ENCODE peak calls at places on chromosomes 2 and 18, in five cellular contexts. R is OCI-LY7; J is CD4-positive, alpha-beta memory T cell; E is psoas muscle; Q is small intestine. G is an unnamed sample.

GRCh38 chr2:112666764-112667122 is 21.0 kb downstream of the SLC20A1 start:
- DNase-seq in R (no peak), Q (no peak), E (no peak), J (no peak), G (no peak)

GRCh38 chr18:48375150-48375790 is 33.9 kb downstream of the ZBTB7C start:
- DNase-seq in J (no peak), R (no peak), Q (no peak), E (no peak), G (no peak)

GRCh38 chr2:234770081-234770506 is 181.7 kb upstream of the SH3BP4 start:
- DNase-seq in E (no peak), Q (no peak), R (no peak), J (no peak), G (peak; percentile 33)

GRCh38 chr2:150030440-150030839 is 442.9 kb upstream of the MMADHC start:
- DNase-seq in E (no peak), R (no peak), Q (no peak), J (no peak), G (no peak)

GRCh38 chr2:86396304-86396785 is 44.8 kb upstream of the KDM3A start:
- DNase-seq in J (no peak), E (peak; percentile 25), Q (peak; percentile 75), R (peak; percentile 11), G (no peak)

GRCh38 chr2:159003555-159003954 is 35.1 kb downstream of the TANC1 start:
- DNase-seq in J (no peak), R (no peak), Q (no peak), E (no peak), G (no peak)

GRCh38 chr2:179822540-179822939 is 38.9 kb downstream of the ZNF385B start:
- DNase-seq in J (no peak), E (no peak), Q (no peak), R (no peak), G (no peak)

GRCh38 chr18:68979737-68980136 is 181.9 kb downstream of the CCDC102B start:
- DNase-seq in Q (no peak), R (no peak), E (no peak), J (no peak), G (no peak)

GRCh38 chr2:168194784-168195522 is 52.4 kb downstream of the STK39 start:
- DNase-seq in E (no peak), J (no peak), R (peak; percentile 27), Q (no peak), G (no peak)

GRCh38 chr2:42054657-42055430 is 7.0 kb downstream of the PKDCC start:
- DNase-seq in E (peak; percentile 26), J (no peak), R (no peak), Q (peak; percentile 72), G (no peak)

GRCh38 chr2:159251296-159252173 is 35.0 kb downstream of the WDSUB1 start:
- DNase-seq in Q (no peak), R (no peak), J (no peak), E (no peak), G (no peak)

GRCh38 chr18:46252754-46253153 is 148.6 kb downstream of the HAUS1 start:
- DNase-seq in J (no peak), R (no peak), Q (no peak), E (no peak), G (no peak)

GRCh38 chr2:64225491-64225890 is 81.3 kb upstream of the PELI1 start:
- DNase-seq in R (no peak), Q (no peak), E (no peak), J (no peak), G (no peak)

GRCh38 chr2:42184346-42184745 is 15.2 kb downstream of the EML4 start:
- DNase-seq in J (no peak), R (no peak), Q (no peak), E (no peak), G (no peak)

GRCh38 chr2:138275881-138276280 is 225.7 kb upstream of the SPOPL start:
- DNase-seq in R (no peak), J (no peak), E (no peak), Q (peak; percentile 47), G (no peak)

GRCh38 chr2:28678944-28679343 is 72.7 kb upstream of the PPP1CB start:
- DNase-seq in E (no peak), R (no peak), Q (no peak), J (no peak), G (no peak)

GRCh38 chr2:72983500-72984039 is 66.3 kb downstream of the EMX1 start:
- DNase-seq in R (no peak), Q (peak; percentile 44), E (no peak), J (no peak), G (no peak)

GRCh38 chr2:84840306-84840705 is 40.6 kb downstream of the TRABD2A start:
- DNase-seq in R (no peak), E (no peak), Q (no peak), J (no peak), G (no peak)

GRCh38 chr18:67217551-67218166 is 298.9 kb downstream of the DSEL start:
- DNase-seq in Q (peak; percentile 48), J (peak; percentile 56), E (no peak), R (peak; percentile 43), G (no peak)

GRCh38 chr18:79532690-79533058 is 136.9 kb downstream of the NFATC1 start:
- DNase-seq in E (no peak), R (no peak), Q (no peak), J (no peak), G (peak; percentile 15)

GRCh38 chr18:5628512-5629255 is 84.9 kb upstream of the EPB41L3 start:
- DNase-seq in E (peak; percentile 65), R (no peak), Q (peak; percentile 93), J (no peak), G (peak; percentile 41)

GRCh38 chr2:43405829-43406228 is 179.4 kb upstream of the ZFP36L2 start:
- DNase-seq in R (no peak), J (no peak), E (no peak), Q (no peak), G (no peak)

GRCh38 chr18:34787931-34788532 is 77.9 kb downstream of the DTNA start:
- DNase-seq in Q (peak; percentile 73), J (no peak), E (no peak), R (peak; percentile 47), G (no peak)

GRCh38 chr2:236971131-236971850 is 114.4 kb upstream of the COPS8 start:
- DNase-seq in Q (no peak), E (no peak), R (no peak), J (no peak), G (no peak)

GRCh38 chr2:9939587-9940485 is 11.7 kb upstream of the GRHL1 start:
- DNase-seq in Q (no peak), J (no peak), R (no peak), E (no peak), G (no peak)

GRCh38 chr2:60925994-60926750 is 44.8 kb downstream of the REL start:
- DNase-seq in R (no peak), Q (no peak), E (no peak), J (no peak), G (no peak)

GRCh38 chr2:23695214-23696162 is 231.4 kb downstream of the ATAD2B start:
- DNase-seq in E (no peak), J (no peak), Q (no peak), R (no peak), G (no peak)

GRCh38 chr18:3998698-3999333 is 456.3 kb downstream of the DLGAP1 start:
- DNase-seq in R (peak; percentile 73), J (no peak), Q (peak; percentile 33), E (no peak), G (no peak)

GRCh38 chr2:219486424-219486959 is 12.2 kb upstream of the GMPPA start:
- DNase-seq in J (no peak), E (no peak), Q (no peak), R (no peak), G (no peak)

GRCh38 chr2:24845691-24846090 is 52.5 kb downstream of the CENPO start:
- DNase-seq in J (no peak), E (no peak), R (no peak), Q (no peak), G (no peak)

GRCh38 chr2:74119912-74120825 is 27.5 kb downstream of the BOLA3 start:
- DNase-seq in R (no peak), Q (peak; percentile 84), E (peak; percentile 82), J (peak; percentile 80), G (peak; percentile 82)
- H3K27ac ChIP-seq in R (no peak overlapping the region), Q (peak overlapping the region; percentile 99), E (peak overlapping the region; percentile 58), J (peak overlapping the region; percentile 70), G (peak overlapping the region; percentile 83)

DNA sequence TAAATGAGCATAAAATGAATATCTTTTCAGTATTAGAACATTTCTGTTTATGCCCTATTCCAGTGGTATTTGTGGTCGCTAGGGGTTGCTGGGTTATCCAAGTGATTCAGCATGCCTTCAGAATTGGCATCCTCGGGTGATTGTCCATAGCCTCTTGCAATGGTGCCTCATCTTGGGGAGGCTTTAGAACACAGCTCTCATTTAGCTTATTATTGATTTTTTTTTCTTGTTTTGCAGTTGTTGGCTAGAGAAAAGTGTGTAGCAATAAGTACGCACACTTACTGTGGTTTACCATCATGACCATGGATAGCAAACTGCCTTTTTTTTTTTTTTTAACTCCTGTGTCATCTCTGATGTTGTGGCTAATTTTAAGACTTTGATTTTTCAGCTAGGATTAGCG is 33.6 kb downstream of the PLEKHA3 start:
- DNase-seq in J (no peak), E (no peak), Q (no peak), R (no peak), G (no peak)
- H3K4me3 ChIP-seq in J (no peak overlapping the region), E (no peak overlapping the region), Q (no peak overlapping the region), R (no peak overlapping the region), G (no peak overlapping the region)

GRCh38 chr2:120578576-120579352 is 156.9 kb upstream of the GLI2 start:
- DNase-seq in E (peak; percentile 7), R (peak; percentile 8), J (no peak), Q (no peak), G (no peak)

GRCh38 chr2:120574620-120575019 is 161.0 kb upstream of the GLI2 start:
- DNase-seq in J (no peak), E (peak; percentile 2), R (no peak), Q (no peak), G (no peak)

GRCh38 chr2:120577896-120578295 is 157.8 kb upstream of the GLI2 start:
- DNase-seq in J (no peak), Q (no peak), R (no peak), E (peak; percentile 3), G (no peak)

GRCh38 chr2:120576509-120577474 is 158.9 kb upstream of the GLI2 start:
- DNase-seq in E (peak; percentile 49), Q (peak; percentile 9), J (no peak), R (no peak), G (peak; percentile 54)

GRCh38 chr2:120575966-120576365 is 159.7 kb upstream of the GLI2 start:
- DNase-seq in E (no peak), J (no peak), Q (no peak), R (no peak), G (no peak)
- H3K4me1 ChIP-seq in E (peaks cover 8% of the 10 kb centered on the region), J (no peaks in the 10 kb centered on the region), Q (no peaks in the 10 kb centered on the region), R (no peaks in the 10 kb centered on the region), G (peaks cover 26% of the 10 kb centered on the region)

DNA sequence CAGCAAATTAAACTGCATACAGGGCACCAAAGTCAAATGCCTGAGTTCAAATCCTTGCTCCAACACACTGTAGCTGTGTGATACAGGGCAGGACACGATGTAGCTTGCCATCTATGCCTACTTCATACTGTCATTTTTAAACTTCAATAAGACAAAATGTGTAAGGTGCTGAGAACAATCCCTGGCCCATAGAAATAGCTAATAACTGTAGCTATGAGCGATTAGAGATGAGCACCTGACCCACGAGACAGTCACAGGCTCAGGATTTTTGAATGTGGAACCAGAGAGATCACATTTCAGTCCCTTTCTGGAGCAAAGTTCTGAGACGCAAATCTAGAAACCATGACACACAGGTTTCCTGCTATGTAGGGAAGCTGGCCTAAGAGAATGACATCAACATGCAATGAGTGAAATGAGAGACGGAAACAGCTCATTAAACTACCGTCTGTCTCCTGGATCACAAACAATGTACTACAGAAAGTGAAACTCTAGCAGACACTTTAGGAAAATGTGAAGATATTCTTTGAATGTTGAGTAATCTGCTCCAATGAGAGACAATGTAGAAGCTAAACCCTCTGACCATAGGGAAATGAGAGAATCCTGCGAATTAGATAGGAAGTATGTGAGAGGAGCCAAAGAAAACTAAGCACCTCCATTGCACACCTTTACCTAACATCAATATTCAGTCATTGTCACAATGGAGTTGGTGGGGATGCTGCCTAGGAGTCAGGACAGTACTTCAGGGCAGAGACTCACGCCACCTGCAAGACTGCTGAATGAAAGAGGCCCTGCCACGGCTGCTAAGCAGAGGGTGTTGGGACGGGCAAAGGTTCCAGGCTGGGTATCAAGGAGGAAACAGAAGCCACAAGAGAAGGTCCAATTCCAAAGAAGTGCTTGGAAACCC is 25.5 kb downstream of the B4GALT6 start:
- DNase-seq in Q (peak; percentile 55), E (no peak), R (peak; percentile 56), J (no peak), G (no peak)
- H3K27ac ChIP-seq in Q (peak overlapping the region; percentile 68), E (peak overlapping the region; percentile 74), R (peak overlapping the region; percentile 49), J (no peak overlapping the region), G (no peak overlapping the region)

G was measured in left ventricle myocardium inferior.